ENCODE peak calls at places on chromosomes 4 and X, in five cellular contexts. One of them, this sample, is unnamed. For H3K4me1, the result is how much of the 10 kb centered on the place peaks cover.

GRCh38 chrX:2549874-2550273 is 49.1 kb upstream of the DHRSX start:
- DNase-seq in mesenchymal stem cell: no peak
- DNase-seq in H9: no peak
- DNase-seq in H1: no peak
- DNase-seq in neuronal stem cell: no peak
- DNase-seq in this sample: no peak

GRCh38 chr4:1576200-1576960 is 107.7 kb downstream of the FAM53A start:
- DNase-seq in mesenchymal stem cell: no peak
- DNase-seq in H9: no peak
- DNase-seq in H1: no peak
- DNase-seq in neuronal stem cell: no peak
- DNase-seq in this sample: no peak

GRCh38 chrX:156005144-156005543 is 7.6 kb downstream of the IL9R start:
- DNase-seq in mesenchymal stem cell: no peak
- DNase-seq in H9: no peak
- DNase-seq in H1: no peak
- DNase-seq in neuronal stem cell: no peak
- DNase-seq in this sample: no peak

GRCh38 chrX:103338663-103339062 is 8.6 kb downstream of the TCEAL7 start:
- DNase-seq in mesenchymal stem cell: no peak
- DNase-seq in H9: no peak
- DNase-seq in H1: no peak
- DNase-seq in neuronal stem cell: no peak
- DNase-seq in this sample: no peak

GRCh38 chrX:108070891-108071290 is 20.5 kb downstream of the PSMD10 start:
- DNase-seq in mesenchymal stem cell: peak
- DNase-seq in H9: no peak
- DNase-seq in H1: no peak
- DNase-seq in neuronal stem cell: no peak
- DNase-seq in this sample: peak

GRCh38 chr4:14812101-14812500 is 190.2 kb upstream of the CPEB2 start:
- DNase-seq in mesenchymal stem cell: no peak
- DNase-seq in H9: no peak
- DNase-seq in H1: no peak
- DNase-seq in neuronal stem cell: no peak
- DNase-seq in this sample: no peak

GRCh38 chrX:139831689-139832456 is 101.0 kb downstream of the ATP11C start:
- DNase-seq in mesenchymal stem cell: peak
- DNase-seq in H9: no peak
- DNase-seq in H1: no peak
- DNase-seq in neuronal stem cell: no peak
- DNase-seq in this sample: no peak

GRCh38 chr4:106522839-106523238 is 154.3 kb upstream of the GIMD1 start:
- DNase-seq in mesenchymal stem cell: no peak
- DNase-seq in H9: no peak
- DNase-seq in H1: no peak
- DNase-seq in neuronal stem cell: no peak
- DNase-seq in this sample: no peak

GRCh38 chrX:87571965-87572364 is 54.4 kb downstream of the KLHL4 start:
- DNase-seq in mesenchymal stem cell: peak
- DNase-seq in H9: no peak
- DNase-seq in H1: no peak
- DNase-seq in neuronal stem cell: no peak
- DNase-seq in this sample: no peak

GRCh38 chr4:159070742-159071141 is 32.1 kb upstream of the RAPGEF2 start:
- DNase-seq in mesenchymal stem cell: peak
- DNase-seq in H9: no peak
- DNase-seq in H1: no peak
- DNase-seq in neuronal stem cell: no peak
- DNase-seq in this sample: no peak

GRCh38 chrX:72382199-72382590 is 76.5 kb upstream of the CITED1 start:
- DNase-seq in mesenchymal stem cell: no peak
- DNase-seq in H9: no peak
- DNase-seq in H1: no peak
- DNase-seq in neuronal stem cell: no peak
- DNase-seq in this sample: no peak

GRCh38 chr4:87236851-87237250 is 16.4 kb upstream of the KLHL8 start:
- DNase-seq in mesenchymal stem cell: peak
- DNase-seq in H9: no peak
- DNase-seq in H1: no peak
- DNase-seq in neuronal stem cell: no peak
- DNase-seq in this sample: peak

GRCh38 chrX:71301195-71301924 is at the start of gene ITGB1BP2:
- DNase-seq in mesenchymal stem cell: peak
- DNase-seq in H9: no peak
- DNase-seq in H1: no peak
- DNase-seq in neuronal stem cell: no peak
- DNase-seq in this sample: no peak

GRCh38 chrX:129876734-129877395 is 29.1 kb upstream of the UTP14A start:
- DNase-seq in mesenchymal stem cell: peak
- DNase-seq in H9: peak
- DNase-seq in H1: peak
- DNase-seq in neuronal stem cell: no peak
- DNase-seq in this sample: peak

GRCh38 chrX:8921615-8922014 is 112.3 kb downstream of the FAM9B start:
- DNase-seq in mesenchymal stem cell: no peak
- DNase-seq in H9: no peak
- DNase-seq in H1: no peak
- DNase-seq in neuronal stem cell: no peak
- DNase-seq in this sample: no peak

GRCh38 chrX:140765043-140765784 is 55.7 kb downstream of the LINC00632 start:
- DNase-seq in mesenchymal stem cell: peak
- DNase-seq in H9: no peak
- DNase-seq in H1: no peak
- DNase-seq in neuronal stem cell: no peak
- DNase-seq in this sample: no peak

GRCh38 chrX:47172971-47173792 is 20.4 kb upstream of the UBA1 start:
- DNase-seq in mesenchymal stem cell: no peak
- DNase-seq in H9: no peak
- DNase-seq in H1: no peak
- DNase-seq in neuronal stem cell: no peak
- DNase-seq in this sample: no peak

GRCh38 chr4:173488656-173489055 is 41.4 kb downstream of the HAND2 start:
- DNase-seq in mesenchymal stem cell: no peak
- DNase-seq in H9: no peak
- DNase-seq in H1: no peak
- DNase-seq in neuronal stem cell: no peak
- DNase-seq in this sample: no peak

GRCh38 chr4:138413273-138413672 is 171.1 kb upstream of the SLC7A11 start:
- DNase-seq in mesenchymal stem cell: no peak
- DNase-seq in H9: no peak
- DNase-seq in H1: no peak
- DNase-seq in neuronal stem cell: no peak
- DNase-seq in this sample: no peak

GRCh38 chrX:72045552-72046277 is 86.0 kb downstream of the RTL5 start:
- DNase-seq in mesenchymal stem cell: no peak
- DNase-seq in H9: peak
- DNase-seq in H1: peak
- DNase-seq in neuronal stem cell: no peak
- DNase-seq in this sample: no peak

GRCh38 chr4:39042365-39042764 is 10.2 kb upstream of the TMEM156 start:
- DNase-seq in mesenchymal stem cell: peak
- DNase-seq in H9: no peak
- DNase-seq in H1: no peak
- DNase-seq in neuronal stem cell: no peak
- DNase-seq in this sample: no peak

GRCh38 chr4:182649698-182650477 is 267.3 kb downstream of the DCTD start:
- DNase-seq in mesenchymal stem cell: no peak
- DNase-seq in H9: peak
- DNase-seq in H1: no peak
- DNase-seq in neuronal stem cell: no peak
- DNase-seq in this sample: no peak

GRCh38 chr4:180751009-180751408 is 1492.2 kb upstream of the TENM3 start:
- DNase-seq in mesenchymal stem cell: peak
- DNase-seq in H9: no peak
- DNase-seq in H1: no peak
- DNase-seq in neuronal stem cell: no peak
- DNase-seq in this sample: no peak

GRCh38 chr4:111268769-111269414 is 646.0 kb upstream of the PITX2 start:
- DNase-seq in mesenchymal stem cell: peak
- DNase-seq in H9: no peak
- DNase-seq in H1: no peak
- DNase-seq in neuronal stem cell: no peak
- DNase-seq in this sample: no peak

GRCh38 chr4:122151982-122152698 is at the start of gene BLTP1:
- DNase-seq in mesenchymal stem cell: peak
- DNase-seq in H9: peak
- DNase-seq in H1: peak
- DNase-seq in neuronal stem cell: peak
- DNase-seq in this sample: peak

GRCh38 chr4:6184169-6184568 is 16.2 kb downstream of the JAKMIP1 start:
- DNase-seq in mesenchymal stem cell: no peak
- DNase-seq in H9: no peak
- DNase-seq in H1: no peak
- DNase-seq in neuronal stem cell: no peak
- DNase-seq in this sample: no peak

GRCh38 chr4:6183740-6184139 is 16.6 kb downstream of the JAKMIP1 start:
- DNase-seq in mesenchymal stem cell: no peak
- DNase-seq in H9: no peak
- DNase-seq in H1: no peak
- DNase-seq in neuronal stem cell: no peak
- DNase-seq in this sample: peak

GRCh38 chr4:6179362-6179761 is 21.0 kb downstream of the JAKMIP1 start:
- DNase-seq in mesenchymal stem cell: no peak
- DNase-seq in H9: no peak
- DNase-seq in H1: no peak
- DNase-seq in neuronal stem cell: no peak
- DNase-seq in this sample: no peak

GRCh38 chr4:6180841-6181631 is 19.3 kb downstream of the JAKMIP1 start:
- DNase-seq in mesenchymal stem cell: no peak
- DNase-seq in H9: no peak
- DNase-seq in H1: no peak
- DNase-seq in neuronal stem cell: no peak
- DNase-seq in this sample: no peak

DNA sequence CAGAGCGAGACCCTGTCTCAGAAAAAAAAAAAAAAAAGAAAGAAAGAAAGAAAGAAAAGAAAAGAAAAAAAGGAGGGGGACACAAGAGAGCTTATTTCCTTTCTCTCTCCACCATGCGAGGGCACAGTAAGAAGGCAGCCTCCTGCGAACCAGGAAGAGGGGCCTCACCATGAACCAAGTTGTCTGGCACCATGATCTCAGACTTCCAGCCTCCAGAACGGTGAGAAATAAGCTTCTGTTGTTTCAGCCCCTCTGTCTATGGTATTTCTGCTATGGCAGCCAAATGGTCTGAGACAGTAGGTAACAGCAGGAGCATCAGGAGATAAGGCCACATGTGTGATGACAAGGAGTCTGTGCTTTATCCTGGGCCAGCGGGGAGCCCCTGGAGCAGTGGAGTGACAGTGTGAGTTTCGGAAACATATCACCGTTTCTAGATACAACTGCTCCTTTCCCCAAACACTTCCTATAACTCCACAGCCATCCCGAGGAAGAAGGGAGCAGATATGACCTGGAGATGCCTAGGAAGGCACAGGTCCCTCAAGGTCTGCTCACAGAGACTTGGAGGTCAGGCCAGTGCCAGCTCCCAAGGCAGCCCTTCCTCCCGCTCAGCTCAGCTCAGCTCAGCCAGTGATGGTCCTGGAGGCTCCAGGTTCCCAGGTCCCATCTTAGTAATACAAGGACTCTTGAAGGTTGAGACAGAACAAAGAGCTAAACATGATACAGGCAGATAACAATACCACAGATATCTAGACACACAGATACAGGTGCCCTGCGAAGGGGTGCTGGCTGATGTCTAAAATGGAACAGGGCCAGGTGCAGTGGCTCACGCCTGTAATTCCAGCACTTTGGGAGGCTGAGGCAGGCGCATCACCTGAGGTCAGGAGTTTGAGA is 17.7 kb downstream of the JAKMIP1 start:
- DNase-seq in mesenchymal stem cell: no peak
- DNase-seq in H9: no peak
- DNase-seq in H1: no peak
- DNase-seq in neuronal stem cell: no peak
- DNase-seq in this sample: no peak
- H3K4me1 ChIP-seq in mesenchymal stem cell: under half
- H3K4me1 ChIP-seq in H9: under half
- H3K4me1 ChIP-seq in H1: under half
- H3K4me1 ChIP-seq in neuronal stem cell: under half
- H3K4me1 ChIP-seq in this sample: under half

GRCh38 chrX:51496501-51497291 is at the start of gene NUDT11:
- DNase-seq in mesenchymal stem cell: peak
- DNase-seq in H9: peak
- DNase-seq in H1: no peak
- DNase-seq in neuronal stem cell: peak
- DNase-seq in this sample: peak
- H2BK12ac ChIP-seq in mesenchymal stem cell: no peak
- H2BK12ac ChIP-seq in H9: no peak
- H2BK12ac ChIP-seq in H1: no peak
- H2BK12ac ChIP-seq in neuronal stem cell: no peak
- H2BK12ac ChIP-seq in this sample: no peak

DNA sequence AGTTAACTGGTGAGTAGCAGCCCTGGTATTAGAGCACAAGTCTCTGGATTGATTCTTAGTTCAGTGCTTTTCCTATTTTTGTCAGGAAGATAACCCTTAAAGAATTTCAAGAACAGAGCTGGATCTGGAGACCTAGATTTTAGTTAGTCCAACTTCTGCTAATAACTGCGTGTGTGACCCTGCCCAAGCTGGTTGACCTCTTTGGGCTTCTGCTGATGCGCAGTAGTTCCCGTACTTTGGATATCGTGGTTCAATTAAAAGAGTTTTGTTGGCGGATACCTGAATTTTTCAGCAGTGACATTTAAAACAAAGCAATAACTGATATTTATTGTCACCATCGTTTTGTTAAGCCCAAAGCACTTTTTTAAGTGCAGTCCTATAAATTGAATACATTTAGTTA is 9.3 kb downstream of the MSMO1 start:
- DNase-seq in mesenchymal stem cell: no peak
- DNase-seq in H9: no peak
- DNase-seq in H1: no peak
- DNase-seq in neuronal stem cell: no peak
- DNase-seq in this sample: no peak
- H3K4me1 ChIP-seq in mesenchymal stem cell: under half
- H3K4me1 ChIP-seq in H9: under half
- H3K4me1 ChIP-seq in H1: under half
- H3K4me1 ChIP-seq in neuronal stem cell: under half
- H3K4me1 ChIP-seq in this sample: under half

DNA sequence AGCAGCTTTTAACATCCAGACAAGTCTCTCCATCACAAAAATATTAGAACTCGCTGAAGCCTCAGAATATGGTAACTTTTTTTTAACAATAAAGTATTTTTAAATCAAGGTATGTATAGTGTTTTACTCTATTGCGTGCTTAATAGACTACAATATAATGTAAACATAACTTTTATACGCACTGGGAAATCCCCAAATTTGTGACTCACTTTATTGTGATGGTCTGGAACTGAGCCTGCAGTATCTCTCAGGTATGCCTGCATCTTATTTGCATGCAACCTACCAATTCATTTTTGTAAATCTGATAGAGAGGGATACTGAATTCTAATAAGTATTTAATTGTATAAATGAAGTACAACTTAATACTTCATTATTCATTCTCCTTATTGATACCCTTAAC is 823.5 kb downstream of the ADGRL3 start:
- DNase-seq in mesenchymal stem cell: no peak
- DNase-seq in H9: no peak
- DNase-seq in H1: no peak
- DNase-seq in neuronal stem cell: no peak
- DNase-seq in this sample: no peak
- H2BK12ac ChIP-seq in mesenchymal stem cell: no peak
- H2BK12ac ChIP-seq in H9: no peak
- H2BK12ac ChIP-seq in H1: no peak
- H2BK12ac ChIP-seq in neuronal stem cell: no peak
- H2BK12ac ChIP-seq in this sample: no peak

GRCh38 chrX:105267167-105267566 is 46.7 kb upstream of the TEX13A start:
- DNase-seq in mesenchymal stem cell: no peak
- DNase-seq in H9: no peak
- DNase-seq in H1: no peak
- DNase-seq in neuronal stem cell: no peak
- DNase-seq in this sample: no peak
- H3K4me1 ChIP-seq in mesenchymal stem cell: under half
- H3K4me1 ChIP-seq in H9: under half
- H3K4me1 ChIP-seq in H1: under half
- H3K4me1 ChIP-seq in neuronal stem cell: under half
- H3K4me1 ChIP-seq in this sample: under half